ENCODE peak calls at places on chromosomes 12 and 14, in five cellular contexts. X, A, K, U and Z are unnamed samples.

GRCh38 chr12:30806989-30807694 is 52.4 kb upstream of the CAPRIN2 start:
- DNase-seq in X (no peak), K (peak), A (peak), U (peak), Z (peak)

GRCh38 chr14:92760524-92760805 is 12.0 kb upstream of the LGMN start:
- DNase-seq in K (no peak), U (no peak), A (no peak), X (no peak), Z (no peak)

GRCh38 chr14:94485944-94486841 is 10.2 kb upstream of the SERPINA9 start:
- DNase-seq in X (peak), U (peak), K (peak), A (peak), Z (peak)

GRCh38 chr12:101772019-101772774 is 32.9 kb upstream of the SYCP3 start:
- DNase-seq in K (no peak), X (no peak), A (no peak), U (no peak), Z (no peak)

GRCh38 chr12:3751151-3752095 is 1.5 kb downstream of the CRACR2A start:
- DNase-seq in X (peak), A (no peak), K (no peak), U (peak), Z (no peak)

GRCh38 chr12:94099191-94099983 is 49.0 kb upstream of the PLXNC1 start:
- DNase-seq in K (no peak), X (no peak), U (no peak), A (no peak), Z (peak)

GRCh38 chr12:122523280-122523679 is 3.5 kb downstream of the RSRC2 start:
- DNase-seq in A (no peak), X (no peak), K (no peak), U (no peak), Z (no peak)

GRCh38 chr14:69484444-69485113 is at the start of gene PLEKHD1:
- DNase-seq in U (no peak), A (peak), X (peak), K (peak), Z (no peak)

GRCh38 chr12:111024205-111024794 is 103.9 kb upstream of the MYL2 start:
- DNase-seq in U (peak), K (peak), X (peak), A (peak), Z (peak)

GRCh38 chr12:56374726-56375597 is 12.3 kb upstream of the APOF start:
- DNase-seq in K (no peak), A (no peak), U (no peak), X (no peak), Z (no peak)

GRCh38 chr14:26820101-26820500 is 222.3 kb upstream of the NOVA1 start:
- DNase-seq in K (no peak), U (no peak), X (no peak), A (no peak), Z (no peak)

GRCh38 chr14:36505892-36506731 is 13.9 kb downstream of the NKX2-1 start:
- DNase-seq in K (no peak), X (no peak), U (no peak), A (no peak), Z (no peak)

GRCh38 chr14:68659021-68659931 is 133.6 kb downstream of the ZFP36L1 start:
- DNase-seq in X (no peak), A (no peak), K (no peak), U (no peak), Z (no peak)

GRCh38 chr12:101884174-101884573 is 6.8 kb downstream of the DRAM1 start:
- DNase-seq in U (no peak), A (no peak), K (no peak), X (no peak), Z (no peak)

GRCh38 chr14:69713127-69713800 is 53.7 kb upstream of the SRSF5 start:
- DNase-seq in K (peak), X (no peak), U (no peak), A (peak), Z (no peak)

GRCh38 chr12:53561590-53561953 is 54.3 kb upstream of the NPFF start:
- DNase-seq in A (no peak), X (no peak), U (no peak), K (no peak), Z (no peak)

GRCh38 chr12:76199808-76200207 is 115.3 kb upstream of the NAP1L1 start:
- DNase-seq in A (no peak), K (no peak), U (no peak), X (no peak), Z (no peak)

GRCh38 chr14:53601409-53601808 is 355.2 kb downstream of the BMP4 start:
- DNase-seq in X (no peak), A (no peak), K (no peak), U (no peak), Z (no peak)

GRCh38 chr14:22791302-22791701 is 23.9 kb downstream of the SLC7A7 start:
- DNase-seq in U (no peak), A (no peak), X (no peak), K (no peak), Z (no peak)

GRCh38 chr12:6336859-6337744 is 4.8 kb downstream of the TNFRSF1A start:
- DNase-seq in A (no peak), K (no peak), U (peak), X (peak), Z (peak)

GRCh38 chr12:20490213-20490612 is 121.9 kb downstream of the PDE3A start:
- DNase-seq in K (no peak), U (no peak), A (no peak), X (no peak), Z (no peak)

GRCh38 chr12:51868821-51869489 is 18.9 kb upstream of the ANKRD33 start:
- DNase-seq in A (no peak), U (no peak), K (peak), X (no peak), Z (no peak)

GRCh38 chr12:56087220-56087619 is 7.3 kb downstream of the ERBB3 start:
- DNase-seq in A (peak), X (no peak), K (no peak), U (no peak), Z (no peak)

GRCh38 chr12:52772188-52772587 is 5.0 kb downstream of the KRT76 start:
- DNase-seq in X (no peak), K (no peak), A (no peak), U (no peak), Z (no peak)

GRCh38 chr12:25123126-25123525 is 71.8 kb downstream of the DNAI7 start:
- DNase-seq in U (no peak), K (no peak), X (no peak), A (no peak), Z (no peak)

GRCh38 chr14:100898935-100899840 is 4.3 kb downstream of the RTL1 start:
- DNase-seq in U (no peak), K (no peak), A (no peak), X (no peak), Z (no peak)

GRCh38 chr12:49916129-49916919 is 12.6 kb upstream of the FAIM2 start:
- DNase-seq in X (no peak), U (no peak), A (no peak), K (no peak), Z (no peak)

GRCh38 chr12:114711689-114712152 is 27.7 kb upstream of the TBX3 start:
- DNase-seq in A (no peak), X (no peak), U (no peak), K (no peak), Z (no peak)

GRCh38 chr12:14264777-14265176 is 100.7 kb upstream of the ATF7IP start:
- DNase-seq in X (no peak), U (no peak), K (no peak), A (no peak), Z (no peak)

GRCh38 chr12:46267618-46268348 is 1.1 kb downstream of the SLC38A1 start:
- DNase-seq in A (no peak), K (no peak), U (peak), X (peak), Z (no peak)

GRCh38 chr12:100656141-100656540 is 82.7 kb downstream of the GAS2L3 start:
- DNase-seq in X (no peak), K (peak), U (no peak), A (no peak), Z (no peak)

GRCh38 chr14:35229495-35230089 is 62.6 kb upstream of the PSMA6 start:
- DNase-seq in X (no peak), A (no peak), K (no peak), U (no peak), Z (no peak)